ENCODE peak calls at places on chromosomes 3 and 15, in four cellular contexts. J, X, I and M are unnamed samples.

GRCh38 chr3:28835249-28835648 is 445.6 kb upstream of the RBMS3 start:
- DNase-seq in J (no peak), X (no peak), I (no peak), M (no peak)

GRCh38 chr3:159773706-159774105 is 214.9 kb upstream of the IL12A start:
- DNase-seq in J (no peak), X (no peak), I (no peak), M (no peak)

GRCh38 chr3:129310111-129310601 is 31.5 kb downstream of the HMCES start:
- DNase-seq in J (no peak), X (no peak), I (peak; percentile 55), M (peak; percentile 29)

GRCh38 chr3:107661447-107662108 is 138.8 kb downstream of the BBX start:
- DNase-seq in J (no peak), X (no peak), I (no peak), M (no peak)

GRCh38 chr3:8481380-8481779 is 20.2 kb upstream of the LMCD1 start:
- DNase-seq in J (no peak), X (no peak), I (no peak), M (no peak)

GRCh38 chr3:112775011-112775742 is 71.5 kb downstream of the CD200R1L start:
- DNase-seq in J (no peak), X (peak; percentile 44), I (no peak), M (no peak)

GRCh38 chr3:194928831-194929594 is 243.3 kb downstream of the FAM43A start:
- DNase-seq in J (peak; percentile 34), X (peak; percentile 7), I (no peak), M (no peak)

GRCh38 chr3:71532639-71533395 is 50.7 kb downstream of the FOXP1 start:
- DNase-seq in J (no peak), X (peak; percentile 17), I (no peak), M (no peak)

GRCh38 chr15:83312046-83312445 is 27.6 kb upstream of the BNC1 start:
- DNase-seq in J (no peak), X (no peak), I (no peak), M (no peak)

GRCh38 chr3:186790261-186790981 is 7.0 kb downstream of the EIF4A2 start:
- DNase-seq in J (no peak), X (peak; percentile 63), I (no peak), M (no peak)

GRCh38 chr3:114218578-114219185 is 18.7 kb downstream of the ZNF80 start:
- DNase-seq in J (no peak), X (no peak), I (no peak), M (no peak)

GRCh38 chr3:53239800-53240199 is 16.0 kb downstream of the TKT start:
- DNase-seq in J (no peak), X (no peak), I (no peak), M (no peak)

GRCh38 chr3:150879141-150879540 is 26.1 kb downstream of the MINDY4B start:
- DNase-seq in J (peak; percentile 58), X (no peak), I (no peak), M (no peak)

GRCh38 chr3:100330651-100331050 is 3.9 kb upstream of the NIT2 start:
- DNase-seq in J (no peak), X (no peak), I (no peak), M (no peak)

GRCh38 chr3:131568460-131568859 is 65.7 kb upstream of the MRPL3 start:
- DNase-seq in J (no peak), X (no peak), I (no peak), M (no peak)

GRCh38 chr3:100796556-100796955 is 87.3 kb downstream of the TFG start:
- DNase-seq in J (no peak), X (peak; percentile 14), I (peak; percentile 6), M (no peak)

GRCh38 chr15:49843725-49844124 is 222.9 kb downstream of the DTWD1 start:
- DNase-seq in J (no peak), X (peak; percentile 24), I (no peak), M (peak; percentile 8)

GRCh38 chr15:64877435-64877834 is 34.3 kb upstream of the ANKDD1A start:
- DNase-seq in J (no peak), X (no peak), I (no peak), M (no peak)

GRCh38 chr3:135215516-135215915 is 420.5 kb downstream of the EPHB1 start:
- DNase-seq in J (no peak), X (no peak), I (no peak), M (no peak)

GRCh38 chr3:167872941-167873340 is 137.4 kb downstream of the SERPINI1 start:
- DNase-seq in J (no peak), X (no peak), I (no peak), M (no peak)
- TF ChIP-seq CTCF in J (no peak), X (peak; percentile 7), I (no peak), M (peak; percentile 34)

GRCh38 chr3:10122724-10123123 is 7.2 kb downstream of the BRK1 start:
- DNase-seq in J (no peak), X (no peak), I (no peak), M (no peak)
- TF ChIP-seq CTCF in J (no peak), X (no peak), I (no peak), M (no peak)

GRCh38 chr15:38610748-38611147 is 46.1 kb upstream of the RASGRP1 start:
- DNase-seq in J (no peak), X (no peak), I (no peak), M (no peak)
- TF ChIP-seq CTCF in J (no peak), X (no peak), I (no peak), M (no peak)

GRCh38 chr3:123724306-123724705 is 139.5 kb upstream of the HACD2 start:
- DNase-seq in J (no peak), X (peak; percentile 21), I (no peak), M (no peak)
- TF ChIP-seq CTCF in J (no peak), X (no peak), I (no peak), M (no peak)

DNA sequence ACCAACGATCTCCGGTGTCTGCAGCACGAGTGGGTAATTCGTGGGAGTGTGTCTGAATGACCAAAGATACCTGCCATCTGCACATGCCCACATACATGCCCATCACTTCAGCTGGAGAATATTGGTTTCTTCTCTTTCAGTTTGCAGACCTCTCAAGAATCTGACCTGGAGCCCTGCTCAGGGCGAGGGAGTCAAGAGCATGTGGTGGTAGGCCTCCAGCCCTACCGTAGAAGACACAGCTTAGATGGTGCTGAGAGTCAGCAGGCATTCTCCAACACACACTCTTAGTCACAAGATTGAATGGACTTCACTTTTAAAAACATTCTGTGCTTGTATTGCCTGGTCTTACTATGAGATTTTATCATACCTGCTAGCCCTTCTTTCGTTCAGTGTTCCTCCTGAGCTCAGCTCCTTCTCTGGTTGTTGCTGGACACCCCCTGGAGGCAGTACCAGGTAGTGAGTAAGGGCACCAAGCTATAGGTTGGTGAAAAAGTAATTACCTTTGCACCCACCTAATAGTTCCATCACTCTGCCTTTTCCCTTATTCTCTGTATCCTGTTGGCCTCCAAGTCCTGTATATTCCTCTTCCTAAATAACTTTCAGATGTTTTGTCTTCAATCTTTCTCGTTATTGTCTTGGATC is 252.0 kb downstream of the CACNA2D3 start:
- DNase-seq in J (peak; percentile 25), X (peak; percentile 10), I (peak; percentile 27), M (peak; percentile 52)
- TF ChIP-seq CTCF in J (peak; percentile 46), X (peak; percentile 11), I (peak; percentile 24), M (no peak)

GRCh38 chr3:184345678-184346144 is 8.3 kb downstream of the FAM131A start:
- DNase-seq in J (peak; percentile 48), X (peak; percentile 68), I (peak; percentile 40), M (peak; percentile 82)
- TF ChIP-seq CTCF in J (peak; percentile 45), X (peak; percentile 30), I (no peak), M (peak; percentile 84)

GRCh38 chr3:127544151-127544805 is 46.3 kb downstream of the TPRA1 start:
- DNase-seq in J (peak; percentile 83), X (peak; percentile 70), I (peak; percentile 90), M (peak; percentile 92)
- TF ChIP-seq CTCF in J (peak; percentile 84), X (peak; percentile 64), I (peak; percentile 88), M (peak; percentile 96)